ENCODE peak calls at places on chromosome 19, in nine cellular contexts. S is RCC 7860; L is GM04504; P is NCI-H460; O is endothelial cell of umbilical vein; F is DMS79; J is CD4-positive, alpha-beta T cell; D is Panc1; R is adrenal gland. I is an unnamed sample.

GRCh38 chr19:39405930-39406655 is 554 bp upstream of the ZFP36 start:
- DNase-seq in S (no peak), L (no peak), P (no peak), O (no peak), F (no peak), J (peak), D (peak), R (no peak), I (peak)

GRCh38 chr19:18562086-18562485 is 4.4 kb downstream of the KXD1 start:
- DNase-seq in S (no peak), L (no peak), P (no peak), O (peak), F (no peak), J (no peak), D (no peak), R (peak), I (no peak)

GRCh38 chr19:10353793-10354391 is 14.5 kb upstream of the ICAM3 start:
- DNase-seq in S (no peak), L (no peak), P (no peak), O (peak), F (no peak), J (no peak), D (no peak), R (peak), I (no peak)

GRCh38 chr19:2394054-2394668 is 33.2 kb downstream of the TIMM13 start:
- DNase-seq in S (no peak), L (no peak), P (no peak), O (no peak), F (no peak), J (no peak), D (no peak), R (no peak), I (no peak)

GRCh38 chr19:17450264-17451075 is 2.0 kb upstream of the TMEM221 start:
- DNase-seq in S (peak), L (no peak), P (no peak), O (no peak), F (no peak), J (no peak), D (no peak), R (no peak), I (no peak)

GRCh38 chr19:6068711-6069110 is 41.6 kb downstream of the RFX2 start:
- DNase-seq in S (no peak), L (no peak), P (no peak), O (peak), F (no peak), J (no peak), D (no peak), R (no peak), I (no peak)

GRCh38 chr19:31527443-31527842 is 178.2 kb upstream of the TSHZ3 start:
- DNase-seq in S (no peak), L (no peak), P (no peak), O (no peak), F (no peak), J (no peak), D (no peak), R (no peak), I (no peak)

GRCh38 chr19:5337126-5337525 is 3.5 kb downstream of the PTPRS start:
- DNase-seq in S (no peak), L (no peak), P (no peak), O (no peak), F (no peak), J (no peak), D (no peak), R (no peak), I (no peak)

GRCh38 chr19:3117746-3118145 is 18.1 kb upstream of the GNA15 start:
- DNase-seq in S (no peak), L (no peak), P (no peak), O (no peak), F (no peak), J (no peak), D (no peak), R (no peak), I (no peak)

GRCh38 chr19:49056101-49056901 is 1.2 kb downstream of the CGB7 start:
- DNase-seq in S (peak), L (no peak), P (no peak), O (peak), F (no peak), J (no peak), D (no peak), R (peak), I (peak)

GRCh38 chr19:8611890-8612806 is 1.6 kb upstream of the ADAMTS10 start:
- DNase-seq in S (peak), L (no peak), P (no peak), O (peak), F (no peak), J (no peak), D (no peak), R (peak), I (no peak)

GRCh38 chr19:10352764-10353671 is 13.6 kb upstream of the ICAM3 start:
- DNase-seq in S (no peak), L (no peak), P (no peak), O (no peak), F (no peak), J (no peak), D (no peak), R (peak), I (no peak)

GRCh38 chr19:56670961-56671612 is 470 bp downstream of the ZNF835 start:
- DNase-seq in S (no peak), L (no peak), P (no peak), O (no peak), F (peak), J (no peak), D (no peak), R (no peak), I (no peak)

GRCh38 chr19:48473161-48473966 is 4.2 kb downstream of the CYTH2 start:
- DNase-seq in S (no peak), L (no peak), P (no peak), O (no peak), F (no peak), J (no peak), D (no peak), R (no peak), I (no peak)

GRCh38 chr19:43651758-43652545 is 12.3 kb upstream of the CADM4 start:
- DNase-seq in S (peak), L (no peak), P (peak), O (peak), F (no peak), J (no peak), D (peak), R (peak), I (no peak)

GRCh38 chr19:10603873-10604459 is 16.9 kb upstream of the AP1M2 start:
- DNase-seq in S (no peak), L (no peak), P (no peak), O (peak), F (no peak), J (peak), D (no peak), R (no peak), I (no peak)

I was measured in T-helper 9 cell.